ENCODE peak calls at places on chromosomes 16 and 17, in seven cellular contexts. One of them, this sample, is unnamed.

GRCh38 chr17:79428988-79429387 is 181.9 kb downstream of the RBFOX3 start:
- DNase-seq in effector CD4-positive, alpha-beta T cell: no peak
- DNase-seq in retina: no peak
- DNase-seq in NT2/D1: no peak
- DNase-seq in mucosa of descending colon: no peak
- DNase-seq in A172: no peak
- DNase-seq in aorta: no peak
- DNase-seq in this sample: no peak

GRCh38 chr17:35243459-35244204 is 760 bp downstream of the SLFN5 start:
- DNase-seq in effector CD4-positive, alpha-beta T cell: peak
- DNase-seq in retina: no peak
- DNase-seq in NT2/D1: no peak
- DNase-seq in mucosa of descending colon: peak
- DNase-seq in A172: peak
- DNase-seq in aorta: no peak
- DNase-seq in this sample: no peak

GRCh38 chr17:15931394-15931793 is 13.5 kb upstream of the ADORA2B start:
- DNase-seq in effector CD4-positive, alpha-beta T cell: no peak
- DNase-seq in retina: no peak
- DNase-seq in NT2/D1: no peak
- DNase-seq in mucosa of descending colon: no peak
- DNase-seq in A172: no peak
- DNase-seq in aorta: peak
- DNase-seq in this sample: no peak

GRCh38 chr16:82016268-82016667 is 5.0 kb upstream of the SDR42E1 start:
- DNase-seq in effector CD4-positive, alpha-beta T cell: no peak
- DNase-seq in retina: no peak
- DNase-seq in NT2/D1: peak
- DNase-seq in mucosa of descending colon: no peak
- DNase-seq in A172: peak
- DNase-seq in aorta: no peak
- DNase-seq in this sample: peak

GRCh38 chr17:16939606-16940115 is 32.3 kb downstream of the TNFRSF13B start:
- DNase-seq in effector CD4-positive, alpha-beta T cell: no peak
- DNase-seq in retina: no peak
- DNase-seq in NT2/D1: no peak
- DNase-seq in mucosa of descending colon: peak
- DNase-seq in A172: no peak
- DNase-seq in aorta: peak
- DNase-seq in this sample: no peak

GRCh38 chr17:4234406-4234805 is 29.4 kb downstream of the ANKFY1 start:
- DNase-seq in effector CD4-positive, alpha-beta T cell: no peak
- DNase-seq in retina: no peak
- DNase-seq in NT2/D1: no peak
- DNase-seq in mucosa of descending colon: no peak
- DNase-seq in A172: no peak
- DNase-seq in aorta: no peak
- DNase-seq in this sample: no peak

GRCh38 chr16:25257504-25257955 is at the start of gene ZKSCAN2:
- DNase-seq in effector CD4-positive, alpha-beta T cell: peak
- DNase-seq in retina: peak
- DNase-seq in NT2/D1: peak
- DNase-seq in mucosa of descending colon: peak
- DNase-seq in A172: peak
- DNase-seq in aorta: peak
- DNase-seq in this sample: peak

GRCh38 chr16:58508671-58509251 is 6.6 kb upstream of the SETD6 start:
- DNase-seq in effector CD4-positive, alpha-beta T cell: no peak
- DNase-seq in retina: no peak
- DNase-seq in NT2/D1: no peak
- DNase-seq in mucosa of descending colon: no peak
- DNase-seq in A172: no peak
- DNase-seq in aorta: peak
- DNase-seq in this sample: no peak

GRCh38 chr16:85825326-85825725 is 25.8 kb downstream of the COX4I1 start:
- DNase-seq in effector CD4-positive, alpha-beta T cell: no peak
- DNase-seq in retina: no peak
- DNase-seq in NT2/D1: no peak
- DNase-seq in mucosa of descending colon: no peak
- DNase-seq in A172: no peak
- DNase-seq in aorta: peak
- DNase-seq in this sample: no peak

GRCh38 chr17:15236281-15237105 is 28.6 kb downstream of the PMP22 start:
- DNase-seq in effector CD4-positive, alpha-beta T cell: no peak
- DNase-seq in retina: no peak
- DNase-seq in NT2/D1: no peak
- DNase-seq in mucosa of descending colon: no peak
- DNase-seq in A172: peak
- DNase-seq in aorta: no peak
- DNase-seq in this sample: peak

GRCh38 chr17:4834621-4835020 is 1.5 kb downstream of the MINK1 start:
- DNase-seq in effector CD4-positive, alpha-beta T cell: no peak
- DNase-seq in retina: no peak
- DNase-seq in NT2/D1: no peak
- DNase-seq in mucosa of descending colon: no peak
- DNase-seq in A172: no peak
- DNase-seq in aorta: no peak
- DNase-seq in this sample: no peak

GRCh38 chr16:28984619-28985135 is at the start of gene LAT:
- DNase-seq in effector CD4-positive, alpha-beta T cell: peak
- DNase-seq in retina: no peak
- DNase-seq in NT2/D1: no peak
- DNase-seq in mucosa of descending colon: peak
- DNase-seq in A172: peak
- DNase-seq in aorta: no peak
- DNase-seq in this sample: no peak

GRCh38 chr16:74309789-74310781 is 13.5 kb downstream of the PSMD7 start:
- DNase-seq in effector CD4-positive, alpha-beta T cell: no peak
- DNase-seq in retina: peak
- DNase-seq in NT2/D1: peak
- DNase-seq in mucosa of descending colon: no peak
- DNase-seq in A172: peak
- DNase-seq in aorta: no peak
- DNase-seq in this sample: peak

GRCh38 chr17:63826468-63827001 is 696 bp upstream of the PSMC5 start:
- DNase-seq in effector CD4-positive, alpha-beta T cell: no peak
- DNase-seq in retina: no peak
- DNase-seq in NT2/D1: no peak
- DNase-seq in mucosa of descending colon: no peak
- DNase-seq in A172: no peak
- DNase-seq in aorta: peak
- DNase-seq in this sample: no peak

GRCh38 chr16:15950167-15950854 is 895 bp downstream of the ABCC1 start:
- DNase-seq in effector CD4-positive, alpha-beta T cell: peak
- DNase-seq in retina: peak
- DNase-seq in NT2/D1: no peak
- DNase-seq in mucosa of descending colon: peak
- DNase-seq in A172: peak
- DNase-seq in aorta: peak
- DNase-seq in this sample: peak

GRCh38 chr16:2829501-2830354 is at the start of gene ZG16B:
- DNase-seq in effector CD4-positive, alpha-beta T cell: no peak
- DNase-seq in retina: no peak
- DNase-seq in NT2/D1: no peak
- DNase-seq in mucosa of descending colon: peak
- DNase-seq in A172: peak
- DNase-seq in aorta: peak
- DNase-seq in this sample: peak

GRCh38 chr16:4261557-4262172 is 11.2 kb downstream of the TFAP4 start:
- DNase-seq in effector CD4-positive, alpha-beta T cell: no peak
- DNase-seq in retina: peak
- DNase-seq in NT2/D1: no peak
- DNase-seq in mucosa of descending colon: peak
- DNase-seq in A172: no peak
- DNase-seq in aorta: no peak
- DNase-seq in this sample: no peak

GRCh38 chr17:35154486-35154885 is 6.9 kb downstream of the UNC45B start:
- DNase-seq in effector CD4-positive, alpha-beta T cell: no peak
- DNase-seq in retina: no peak
- DNase-seq in NT2/D1: no peak
- DNase-seq in mucosa of descending colon: no peak
- DNase-seq in A172: no peak
- DNase-seq in aorta: peak
- DNase-seq in this sample: no peak